ENCODE peak calls at places on chromosomes 13 and 19, in eight cellular contexts. One of them, this sample, is unnamed.

GRCh38 chr19:51727349-51727880 is 3.6 kb upstream of the HAS1 start:
- DNase-seq in EL: peak; percentile 67
- DNase-seq in NCI-H1092: no peak
- DNase-seq in GM20000: no peak
- DNase-seq in stimulated activated CD8-positive, alpha-beta memory T cell treated with anti-CD3 and anti-CD28 coated beads, Interleukin-7, amount 100 ng/mL, for 4 hours: no peak
- DNase-seq in NCI-H748 treated with DMSO at 0.1 percent for 48 hours: no peak
- DNase-seq in psoas muscle: no peak
- DNase-seq in Caki2: no peak
- DNase-seq in this sample: no peak

GRCh38 chr19:14112809-14113385 is 4.7 kb downstream of the PRKACA start:
- DNase-seq in EL: no peak
- DNase-seq in GM20000: no peak
- DNase-seq in NCI-H748 treated with DMSO at 0.1 percent for 48 hours: no peak
- DNase-seq in Caki2: no peak
- DNase-seq in stimulated activated CD8-positive, alpha-beta memory T cell treated with anti-CD3 and anti-CD28 coated beads, Interleukin-7, amount 100 ng/mL, for 4 hours: no peak
- DNase-seq in NCI-H1092: no peak
- DNase-seq in psoas muscle: peak; percentile 79
- DNase-seq in this sample: no peak

GRCh38 chr13:42876270-42876714 is 94.9 kb downstream of the FAM216B start:
- DNase-seq in GM20000: peak; percentile 73
- DNase-seq in EL: no peak
- DNase-seq in Caki2: no peak
- DNase-seq in NCI-H1092: no peak
- DNase-seq in stimulated activated CD8-positive, alpha-beta memory T cell treated with anti-CD3 and anti-CD28 coated beads, Interleukin-7, amount 100 ng/mL, for 4 hours: no peak
- DNase-seq in psoas muscle: no peak
- DNase-seq in NCI-H748 treated with DMSO at 0.1 percent for 48 hours: no peak
- DNase-seq in this sample: no peak

GRCh38 chr19:39320948-39321831 is 527 bp upstream of the LRFN1 start:
- DNase-seq in NCI-H1092: no peak
- DNase-seq in Caki2: no peak
- DNase-seq in EL: no peak
- DNase-seq in GM20000: peak; percentile 47
- DNase-seq in stimulated activated CD8-positive, alpha-beta memory T cell treated with anti-CD3 and anti-CD28 coated beads, Interleukin-7, amount 100 ng/mL, for 4 hours: no peak
- DNase-seq in psoas muscle: no peak
- DNase-seq in NCI-H748 treated with DMSO at 0.1 percent for 48 hours: no peak
- DNase-seq in this sample: no peak

GRCh38 chr19:32550666-32551065 is 30.3 kb upstream of the PDCD5 start:
- DNase-seq in psoas muscle: no peak
- DNase-seq in GM20000: no peak
- DNase-seq in EL: no peak
- DNase-seq in Caki2: no peak
- DNase-seq in stimulated activated CD8-positive, alpha-beta memory T cell treated with anti-CD3 and anti-CD28 coated beads, Interleukin-7, amount 100 ng/mL, for 4 hours: no peak
- DNase-seq in NCI-H1092: no peak
- DNase-seq in NCI-H748 treated with DMSO at 0.1 percent for 48 hours: no peak
- DNase-seq in this sample: no peak

GRCh38 chr19:49793561-49793840 is 19.6 kb downstream of the FUZ start:
- DNase-seq in psoas muscle: no peak
- DNase-seq in NCI-H748 treated with DMSO at 0.1 percent for 48 hours: no peak
- DNase-seq in Caki2: peak; percentile 80
- DNase-seq in EL: peak; percentile 63
- DNase-seq in GM20000: no peak
- DNase-seq in stimulated activated CD8-positive, alpha-beta memory T cell treated with anti-CD3 and anti-CD28 coated beads, Interleukin-7, amount 100 ng/mL, for 4 hours: no peak
- DNase-seq in NCI-H1092: no peak
- DNase-seq in this sample: no peak

GRCh38 chr13:30978981-30979956 is 46.8 kb downstream of the TEX26 start:
- DNase-seq in EL: no peak
- DNase-seq in stimulated activated CD8-positive, alpha-beta memory T cell treated with anti-CD3 and anti-CD28 coated beads, Interleukin-7, amount 100 ng/mL, for 4 hours: no peak
- DNase-seq in NCI-H748 treated with DMSO at 0.1 percent for 48 hours: peak; percentile 33
- DNase-seq in GM20000: no peak
- DNase-seq in NCI-H1092: peak; percentile 13
- DNase-seq in psoas muscle: no peak
- DNase-seq in Caki2: no peak
- DNase-seq in this sample: peak; percentile 7

GRCh38 chr13:114282143-114282685 is 813 bp downstream of the UPF3A start:
- DNase-seq in GM20000: peak; percentile 85
- DNase-seq in Caki2: peak; percentile 80
- DNase-seq in psoas muscle: peak; percentile 66
- DNase-seq in stimulated activated CD8-positive, alpha-beta memory T cell treated with anti-CD3 and anti-CD28 coated beads, Interleukin-7, amount 100 ng/mL, for 4 hours: no peak
- DNase-seq in NCI-H748 treated with DMSO at 0.1 percent for 48 hours: peak; percentile 60
- DNase-seq in EL: peak; percentile 73
- DNase-seq in NCI-H1092: peak; percentile 34
- DNase-seq in this sample: no peak

GRCh38 chr13:51920786-51921185 is 59.0 kb downstream of the CCDC70 start:
- DNase-seq in psoas muscle: no peak
- DNase-seq in EL: no peak
- DNase-seq in GM20000: no peak
- DNase-seq in Caki2: no peak
- DNase-seq in NCI-H748 treated with DMSO at 0.1 percent for 48 hours: no peak
- DNase-seq in stimulated activated CD8-positive, alpha-beta memory T cell treated with anti-CD3 and anti-CD28 coated beads, Interleukin-7, amount 100 ng/mL, for 4 hours: no peak
- DNase-seq in NCI-H1092: no peak
- DNase-seq in this sample: no peak

GRCh38 chr13:33487575-33488243 is 202.2 kb upstream of the STARD13 start:
- DNase-seq in NCI-H1092: no peak
- DNase-seq in psoas muscle: no peak
- DNase-seq in stimulated activated CD8-positive, alpha-beta memory T cell treated with anti-CD3 and anti-CD28 coated beads, Interleukin-7, amount 100 ng/mL, for 4 hours: no peak
- DNase-seq in NCI-H748 treated with DMSO at 0.1 percent for 48 hours: peak; percentile 75
- DNase-seq in GM20000: peak; percentile 39
- DNase-seq in EL: peak; percentile 63
- DNase-seq in Caki2: no peak
- DNase-seq in this sample: no peak

GRCh38 chr13:99144306-99144705 is 56.3 kb upstream of the UBAC2 start:
- DNase-seq in NCI-H748 treated with DMSO at 0.1 percent for 48 hours: no peak
- DNase-seq in psoas muscle: no peak
- DNase-seq in stimulated activated CD8-positive, alpha-beta memory T cell treated with anti-CD3 and anti-CD28 coated beads, Interleukin-7, amount 100 ng/mL, for 4 hours: no peak
- DNase-seq in GM20000: peak; percentile 44
- DNase-seq in NCI-H1092: no peak
- DNase-seq in Caki2: no peak
- DNase-seq in EL: no peak
- DNase-seq in this sample: no peak

GRCh38 chr13:102197193-102197592 is 204.7 kb downstream of the FGF14 start:
- DNase-seq in Caki2: no peak
- DNase-seq in GM20000: no peak
- DNase-seq in psoas muscle: no peak
- DNase-seq in NCI-H1092: peak; percentile 3
- DNase-seq in stimulated activated CD8-positive, alpha-beta memory T cell treated with anti-CD3 and anti-CD28 coated beads, Interleukin-7, amount 100 ng/mL, for 4 hours: no peak
- DNase-seq in NCI-H748 treated with DMSO at 0.1 percent for 48 hours: peak; percentile 64
- DNase-seq in EL: no peak
- DNase-seq in this sample: no peak

GRCh38 chr13:50914848-50915247 is 5.3 kb downstream of the RNASEH2B start:
- DNase-seq in stimulated activated CD8-positive, alpha-beta memory T cell treated with anti-CD3 and anti-CD28 coated beads, Interleukin-7, amount 100 ng/mL, for 4 hours: no peak
- DNase-seq in EL: peak; percentile 53
- DNase-seq in psoas muscle: no peak
- DNase-seq in GM20000: no peak
- DNase-seq in NCI-H1092: no peak
- DNase-seq in Caki2: no peak
- DNase-seq in NCI-H748 treated with DMSO at 0.1 percent for 48 hours: no peak
- DNase-seq in this sample: no peak

GRCh38 chr13:38657191-38657590 is 29.7 kb upstream of the FREM2 start:
- DNase-seq in NCI-H1092: no peak
- DNase-seq in stimulated activated CD8-positive, alpha-beta memory T cell treated with anti-CD3 and anti-CD28 coated beads, Interleukin-7, amount 100 ng/mL, for 4 hours: no peak
- DNase-seq in NCI-H748 treated with DMSO at 0.1 percent for 48 hours: no peak
- DNase-seq in psoas muscle: no peak
- DNase-seq in GM20000: no peak
- DNase-seq in EL: peak; percentile 12
- DNase-seq in Caki2: no peak
- DNase-seq in this sample: no peak

GRCh38 chr13:19618925-19619324 is 14.5 kb upstream of the MPHOSPH8 start:
- DNase-seq in psoas muscle: no peak
- DNase-seq in stimulated activated CD8-positive, alpha-beta memory T cell treated with anti-CD3 and anti-CD28 coated beads, Interleukin-7, amount 100 ng/mL, for 4 hours: no peak
- DNase-seq in NCI-H1092: no peak
- DNase-seq in Caki2: no peak
- DNase-seq in EL: peak; percentile 32
- DNase-seq in NCI-H748 treated with DMSO at 0.1 percent for 48 hours: no peak
- DNase-seq in GM20000: peak; percentile 41
- DNase-seq in this sample: no peak

GRCh38 chr19:17726914-17727773 is 7.9 kb downstream of the MAP1S start:
- DNase-seq in stimulated activated CD8-positive, alpha-beta memory T cell treated with anti-CD3 and anti-CD28 coated beads, Interleukin-7, amount 100 ng/mL, for 4 hours: no peak
- DNase-seq in GM20000: no peak
- DNase-seq in Caki2: no peak
- DNase-seq in EL: no peak
- DNase-seq in NCI-H748 treated with DMSO at 0.1 percent for 48 hours: no peak
- DNase-seq in NCI-H1092: no peak
- DNase-seq in psoas muscle: no peak
- DNase-seq in this sample: no peak

GRCh38 chr19:6773323-6773931 is 919 bp downstream of the VAV1 start:
- DNase-seq in NCI-H748 treated with DMSO at 0.1 percent for 48 hours: no peak
- DNase-seq in psoas muscle: peak; percentile 60
- DNase-seq in Caki2: no peak
- DNase-seq in EL: no peak
- DNase-seq in stimulated activated CD8-positive, alpha-beta memory T cell treated with anti-CD3 and anti-CD28 coated beads, Interleukin-7, amount 100 ng/mL, for 4 hours: no peak
- DNase-seq in NCI-H1092: no peak
- DNase-seq in GM20000: peak; percentile 69
- DNase-seq in this sample: no peak

GRCh38 chr13:113511361-113511760 is 20.9 kb upstream of the DCUN1D2 start:
- DNase-seq in GM20000: no peak
- DNase-seq in psoas muscle: no peak
- DNase-seq in stimulated activated CD8-positive, alpha-beta memory T cell treated with anti-CD3 and anti-CD28 coated beads, Interleukin-7, amount 100 ng/mL, for 4 hours: no peak
- DNase-seq in EL: no peak
- DNase-seq in NCI-H748 treated with DMSO at 0.1 percent for 48 hours: no peak
- DNase-seq in Caki2: no peak
- DNase-seq in NCI-H1092: no peak
- DNase-seq in this sample: no peak

GRCh38 chr13:45728759-45729158 is 26.6 kb downstream of the CBY2 start:
- DNase-seq in NCI-H748 treated with DMSO at 0.1 percent for 48 hours: no peak
- DNase-seq in stimulated activated CD8-positive, alpha-beta memory T cell treated with anti-CD3 and anti-CD28 coated beads, Interleukin-7, amount 100 ng/mL, for 4 hours: no peak
- DNase-seq in Caki2: no peak
- DNase-seq in psoas muscle: no peak
- DNase-seq in GM20000: peak; percentile 37
- DNase-seq in NCI-H1092: no peak
- DNase-seq in EL: peak; percentile 10
- DNase-seq in this sample: peak; percentile 4

GRCh38 chr13:52651880-52652169 is 811 bp upstream of the SUGT1 start:
- DNase-seq in stimulated activated CD8-positive, alpha-beta memory T cell treated with anti-CD3 and anti-CD28 coated beads, Interleukin-7, amount 100 ng/mL, for 4 hours: no peak
- DNase-seq in psoas muscle: no peak
- DNase-seq in GM20000: no peak
- DNase-seq in Caki2: no peak
- DNase-seq in NCI-H748 treated with DMSO at 0.1 percent for 48 hours: no peak
- DNase-seq in EL: no peak
- DNase-seq in NCI-H1092: peak; percentile 65
- DNase-seq in this sample: no peak

GRCh38 chr13:55664178-55664577 is 1476.5 kb upstream of the PRR20A start:
- DNase-seq in psoas muscle: no peak
- DNase-seq in GM20000: no peak
- DNase-seq in Caki2: no peak
- DNase-seq in NCI-H748 treated with DMSO at 0.1 percent for 48 hours: no peak
- DNase-seq in stimulated activated CD8-positive, alpha-beta memory T cell treated with anti-CD3 and anti-CD28 coated beads, Interleukin-7, amount 100 ng/mL, for 4 hours: no peak
- DNase-seq in EL: no peak
- DNase-seq in NCI-H1092: no peak
- DNase-seq in this sample: no peak

GRCh38 chr13:30745917-30746686 is 10.8 kb downstream of the ALOX5AP start:
- DNase-seq in EL: no peak
- DNase-seq in NCI-H1092: no peak
- DNase-seq in GM20000: no peak
- DNase-seq in stimulated activated CD8-positive, alpha-beta memory T cell treated with anti-CD3 and anti-CD28 coated beads, Interleukin-7, amount 100 ng/mL, for 4 hours: no peak
- DNase-seq in psoas muscle: no peak
- DNase-seq in Caki2: no peak
- DNase-seq in NCI-H748 treated with DMSO at 0.1 percent for 48 hours: no peak
- DNase-seq in this sample: peak; percentile 13

GRCh38 chr19:14577885-14578427 is 4.9 kb upstream of the CLEC17A start:
- DNase-seq in Caki2: no peak
- DNase-seq in NCI-H748 treated with DMSO at 0.1 percent for 48 hours: no peak
- DNase-seq in psoas muscle: no peak
- DNase-seq in EL: peak; percentile 26
- DNase-seq in stimulated activated CD8-positive, alpha-beta memory T cell treated with anti-CD3 and anti-CD28 coated beads, Interleukin-7, amount 100 ng/mL, for 4 hours: no peak
- DNase-seq in NCI-H1092: no peak
- DNase-seq in GM20000: no peak
- DNase-seq in this sample: no peak

GRCh38 chr19:53927745-53928144 is 18.7 kb downstream of the CACNG7 start:
- DNase-seq in NCI-H748 treated with DMSO at 0.1 percent for 48 hours: no peak
- DNase-seq in stimulated activated CD8-positive, alpha-beta memory T cell treated with anti-CD3 and anti-CD28 coated beads, Interleukin-7, amount 100 ng/mL, for 4 hours: no peak
- DNase-seq in EL: peak; percentile 51
- DNase-seq in GM20000: no peak
- DNase-seq in Caki2: peak; percentile 62
- DNase-seq in NCI-H1092: no peak
- DNase-seq in psoas muscle: no peak
- DNase-seq in this sample: no peak

This sample was measured in NK-92 treated with Interleukin-12 subunit alpha and Interleukin-12 subunit beta, amount 100 ng/mL, for 24 hours.